ENCODE peak calls at places on chromosomes 16 and 17, in six cellular contexts. H is naive B cell; N is immature natural killer cell; A is GOT3; Q is stimulated activated CD4-positive, alpha-beta T cell treated with anti-CD3 and anti-CD28 coated beads, Interleukin-4, amount 100 ng/mL, for 24 hours; J is GM12891. E is an unnamed sample.

GRCh38 chr16:73014768-73015167 is 33.2 kb downstream of the ZFHX3 start:
- DNase-seq in J (no peak), A (no peak), N (no peak), H (no peak), Q (no peak), E (no peak)

GRCh38 chr17:38730526-38731379 is 612 bp downstream of the CISD3 start:
- DNase-seq in A (no peak), N (no peak), Q (no peak), J (no peak), H (no peak), E (peak; percentile 54)

GRCh38 chr16:77459534-77460412 is 24.9 kb upstream of the ADAMTS18 start:
- DNase-seq in N (no peak), Q (no peak), H (no peak), J (no peak), A (no peak), E (no peak)

GRCh38 chr17:75888484-75888883 is 8.3 kb downstream of the TRIM65 start:
- DNase-seq in A (no peak), J (no peak), N (no peak), H (no peak), Q (no peak), E (no peak)

GRCh38 chr16:66731101-66731500 is 20.3 kb downstream of the DYNC1LI2 start:
- DNase-seq in N (no peak), A (no peak), Q (no peak), J (no peak), H (no peak), E (no peak)

GRCh38 chr17:75777243-75777922 is 7.2 kb upstream of the UNK start:
- DNase-seq in A (no peak), Q (no peak), J (no peak), H (no peak), N (no peak), E (no peak)

GRCh38 chr16:57795431-57795878 is 6.8 kb downstream of the KIFC3 start:
- DNase-seq in Q (peak; percentile 27), H (no peak), J (peak; percentile 67), A (no peak), N (peak; percentile 48), E (peak; percentile 37)

GRCh38 chr16:72876221-72876620 is 171.7 kb downstream of the ZFHX3 start:
- DNase-seq in H (no peak), A (no peak), Q (no peak), J (peak; percentile 40), N (peak; percentile 17), E (peak; percentile 82)

GRCh38 chr17:2871720-2872119 is 75.5 kb downstream of the RAP1GAP2 start:
- DNase-seq in H (no peak), A (no peak), N (no peak), J (no peak), Q (no peak), E (no peak)

GRCh38 chr17:43070872-43071271 is 45.8 kb downstream of the RND2 start:
- DNase-seq in H (no peak), A (no peak), Q (no peak), J (no peak), N (no peak), E (no peak)

GRCh38 chr16:57830890-57831484 is 28.7 kb upstream of the KIFC3 start:
- DNase-seq in Q (no peak), A (no peak), J (no peak), H (no peak), N (no peak), E (no peak)

GRCh38 chr16:70646260-70647241 is at the start of gene IL34:
- DNase-seq in N (no peak), H (no peak), J (no peak), A (no peak), Q (no peak), E (no peak)

GRCh38 chr16:46768809-46769208 is 20.7 kb upstream of the MYLK3 start:
- DNase-seq in N (no peak), J (no peak), Q (no peak), A (no peak), H (no peak), E (no peak)

GRCh38 chr16:81467815-81468214 is 23.2 kb downstream of the CMIP start:
- DNase-seq in J (no peak), Q (no peak), N (no peak), A (no peak), H (no peak), E (no peak)

GRCh38 chr16:66695474-66695934 is 1.0 kb downstream of the CMTM4 start:
- DNase-seq in Q (peak; percentile 4), J (no peak), H (no peak), N (no peak), A (no peak), E (no peak)

GRCh38 chr16:11224894-11225676 is 30.9 kb downstream of the SOCS1 start:
- DNase-seq in J (peak; percentile 92), H (peak; percentile 83), Q (peak; percentile 86), A (no peak), N (peak; percentile 83), E (no peak)

GRCh38 chr17:5123343-5124124 is 7.7 kb downstream of the USP6 start:
- DNase-seq in N (no peak), J (no peak), A (no peak), H (no peak), Q (no peak), E (no peak)

GRCh38 chr17:8209909-8210760 is at the start of gene AURKB:
- DNase-seq in J (peak; percentile 95), Q (peak; percentile 95), N (peak; percentile 93), A (peak; percentile 38), H (peak; percentile 88), E (peak; percentile 63)

GRCh38 chr16:67563708-67564468 is 1.6 kb downstream of the CTCF start:
- DNase-seq in A (no peak), H (no peak), J (no peak), Q (peak; percentile 38), N (peak; percentile 39), E (peak; percentile 56)

GRCh38 chr16:84603115-84603816 is 14.6 kb downstream of the COTL1 start:
- DNase-seq in Q (peak; percentile 60), N (no peak), H (no peak), J (no peak), A (peak; percentile 73), E (peak; percentile 22)

GRCh38 chr17:59381716-59382570 is 50.5 kb downstream of the YPEL2 start:
- DNase-seq in H (no peak), Q (no peak), A (no peak), J (no peak), N (no peak), E (no peak)

GRCh38 chr16:49635009-49635350 is 220.9 kb downstream of the ZNF423 start:
- DNase-seq in A (no peak), N (no peak), H (no peak), Q (no peak), J (no peak), E (no peak)

GRCh38 chr17:49438885-49439284 is 24.2 kb upstream of the PHB1 start:
- DNase-seq in N (no peak), A (no peak), J (no peak), Q (no peak), H (no peak), E (no peak)

GRCh38 chr16:74605746-74606520 is 981 bp downstream of the GLG1 start:
- DNase-seq in H (no peak), J (no peak), Q (no peak), N (no peak), A (no peak), E (no peak)

GRCh38 chr17:50556803-50557202 is 3.7 kb upstream of the CACNA1G start:
- DNase-seq in J (no peak), H (no peak), A (no peak), Q (no peak), N (no peak), E (no peak)

GRCh38 chr17:50047488-50048126 is 8.3 kb upstream of the ITGA3 start:
- DNase-seq in J (no peak), H (no peak), N (no peak), A (no peak), Q (no peak), E (no peak)

GRCh38 chr16:50381679-50382440 is 13.1 kb upstream of the BRD7 start:
- DNase-seq in A (no peak), N (peak; percentile 28), Q (no peak), J (no peak), H (no peak), E (peak; percentile 15)

GRCh38 chr17:78278139-78278741 is 46.8 kb downstream of the TMEM235 start:
- DNase-seq in H (no peak), N (no peak), J (no peak), Q (no peak), A (no peak), E (no peak)

GRCh38 chr17:530851-531250 is 178.2 kb upstream of the RPH3AL start:
- DNase-seq in H (no peak), A (no peak), N (no peak), J (no peak), Q (no peak), E (no peak)

GRCh38 chr16:80804451-80805383 is at the start of gene CDYL2:
- DNase-seq in H (peak; percentile 1), A (no peak), Q (peak; percentile 32), J (peak; percentile 77), N (peak; percentile 39), E (no peak)

E was measured in AML-193.